ENCODE peak calls at places on chromosomes 4 and X, in eight cellular contexts. O is pancreas; W is WTC11; R is T-cell; S is activated naive CD4-positive, alpha-beta T cell treated with anti-CD3 and anti-CD28 coated beads, Interleukin-2, amount 50 U/mL, for 72 hours; P is Panc1; J is lower lobe of right lung; Y is sciatic nerve. X is an unnamed sample.

GRCh38 chr4:113579360-113579759 is 182.2 kb downstream of the CAMK2D start:
- ATAC-seq in J (no peak), P (no peak), O (no peak), W (no peak), Y (no peak), R (no peak), S (no peak), X (no peak)

GRCh38 chr4:71300362-71300761 is 38.5 kb upstream of the SLC4A4 start:
- ATAC-seq in R (no peak), S (no peak), J (peak), Y (no peak), O (peak), P (no peak), W (no peak), X (no peak)

GRCh38 chrX:39336709-39337294 is 535.5 kb downstream of the MID1IP1 start:
- ATAC-seq in O (peak), S (peak), R (peak), W (no peak), P (no peak), Y (peak), J (peak), X (no peak)

GRCh38 chr4:26452565-26453531 is 37.4 kb downstream of the CCKAR start:
- ATAC-seq in R (no peak), J (no peak), Y (no peak), O (peak), W (peak), S (peak), P (no peak), X (no peak)

GRCh38 chr4:97910005-97910404 is 233.3 kb downstream of the STPG2 start:
- ATAC-seq in Y (no peak), W (peak), S (no peak), P (no peak), O (peak), R (no peak), J (no peak), X (no peak)

GRCh38 chr4:123418486-123418931 is 21.9 kb downstream of the SPRY1 start:
- ATAC-seq in P (peak), W (peak), R (no peak), S (no peak), J (peak), O (peak), Y (peak), X (peak)

GRCh38 chr4:154560824-154561231 is 2.0 kb upstream of the FGB start:
- ATAC-seq in R (no peak), P (no peak), O (no peak), Y (no peak), S (no peak), J (no peak), W (no peak), X (no peak)

GRCh38 chrX:2550288-2551020 is 49.7 kb upstream of the DHRSX start:
- ATAC-seq in J (peak), S (no peak), R (no peak), W (no peak), O (peak), P (no peak), Y (no peak), X (no peak)

GRCh38 chr4:186553717-186554116 is 1.6 kb downstream of the MTNR1A start:
- ATAC-seq in W (peak), S (no peak), P (no peak), R (no peak), O (peak), J (no peak), Y (no peak), X (no peak)

GRCh38 chr4:152454398-152455011 is 81.4 kb downstream of the FBXW7 start:
- ATAC-seq in R (no peak), O (peak), W (no peak), Y (no peak), S (no peak), J (no peak), P (no peak), X (no peak)

GRCh38 chr4:105350859-105351494 is 122.9 kb downstream of the PPA2 start:
- ATAC-seq in O (no peak), W (no peak), R (no peak), J (no peak), P (no peak), Y (no peak), S (no peak), X (no peak)

GRCh38 chrX:13078739-13079444 is 34.5 kb upstream of the FAM9C start:
- ATAC-seq in Y (peak), J (peak), R (no peak), P (peak), S (no peak), O (peak), W (no peak), X (no peak)

GRCh38 chr4:41319553-41319952 is 62.8 kb downstream of the UCHL1 start:
- ATAC-seq in W (no peak), R (no peak), P (no peak), J (peak), O (peak), Y (no peak), S (no peak), X (peak)

GRCh38 chrX:68983004-68983857 is 154.4 kb downstream of the EFNB1 start:
- ATAC-seq in Y (no peak), P (no peak), O (peak), R (no peak), J (no peak), S (no peak), W (no peak), X (no peak)

GRCh38 chr4:7649741-7650531 is 215.2 kb upstream of the PSAPL1 start:
- ATAC-seq in J (peak), R (peak), P (no peak), W (no peak), O (peak), Y (no peak), S (peak), X (no peak)

GRCh38 chr4:42855779-42856178 is 36.7 kb upstream of the GRXCR1 start:
- ATAC-seq in O (no peak), W (no peak), P (no peak), Y (no peak), J (no peak), R (no peak), S (peak), X (no peak)

GRCh38 chrX:63508668-63509067 is 157.5 kb upstream of the SPIN4 start:
- ATAC-seq in Y (no peak), S (no peak), J (no peak), R (no peak), W (no peak), P (no peak), O (peak), X (no peak)

GRCh38 chrX:103540145-103540544 is 20.9 kb upstream of the RAB40A start:
- ATAC-seq in Y (no peak), W (no peak), J (no peak), S (no peak), P (no peak), O (no peak), R (no peak), X (no peak)

GRCh38 chr4:2492970-2493369 is 24.1 kb downstream of the RNF4 start:
- ATAC-seq in O (no peak), P (no peak), J (no peak), W (no peak), R (no peak), S (no peak), Y (no peak), X (no peak)

GRCh38 chrX:35722128-35722527 is 76.0 kb upstream of the MAGEB16 start:
- ATAC-seq in P (no peak), S (no peak), O (no peak), Y (no peak), J (no peak), R (no peak), W (no peak), X (no peak)

GRCh38 chrX:149504226-149504914 is 736 bp downstream of the IDS start:
- ATAC-seq in Y (peak), W (peak), O (peak), R (peak), J (peak), S (peak), P (peak), X (peak)

GRCh38 chrX:47568656-47569295 is 7.8 kb downstream of the ARAF start:
- ATAC-seq in P (no peak), O (peak), J (no peak), W (peak), Y (no peak), S (peak), R (peak), X (no peak)

GRCh38 chr4:39125600-39125985 is 56.7 kb upstream of the WDR19 start:
- ATAC-seq in S (no peak), R (no peak), P (no peak), Y (no peak), J (no peak), W (no peak), O (no peak), X (no peak)